ENCODE peak calls at places on chromosomes 7 and 10, in seven cellular contexts. K is Caco-2, B is A549, M is HL-60, X is fibroblast of the aortic adventitia, V is prostate gland, D is hepatocyte. G is an unnamed sample.

GRCh38 chr7:91064938-91065337 is 199.3 kb upstream of the FZD1 start:
- DNase-seq in K (no peak), X (no peak), V (no peak), B (no peak), M (no peak), D (no peak), G (peak; percentile 18)

GRCh38 chr7:66366701-66367100 is 161.6 kb downstream of the TPST1 start:
- DNase-seq in B (no peak), V (no peak), M (no peak), X (no peak), D (no peak), K (no peak), G (no peak)

GRCh38 chr10:102231357-102232318 is 5.5 kb downstream of the ELOVL3 start:
- DNase-seq in M (peak; percentile 50), D (peak; percentile 60), X (no peak), V (no peak), B (peak; percentile 68), K (peak; percentile 58), G (no peak)

GRCh38 chr10:405648-406047 is 270.4 kb downstream of the ZMYND11 start:
- DNase-seq in D (no peak), V (no peak), M (no peak), X (no peak), K (no peak), B (no peak), G (peak; percentile 17)

GRCh38 chr7:114865564-114865963 is 56.3 kb upstream of the MDFIC start:
- DNase-seq in V (peak; percentile 19), B (peak; percentile 58), D (peak; percentile 56), X (peak; percentile 83), M (peak; percentile 21), K (peak; percentile 51), G (peak; percentile 75)

GRCh38 chr7:3880221-3880935 is 579.3 kb downstream of the SDK1 start:
- DNase-seq in M (no peak), V (no peak), D (no peak), K (no peak), B (no peak), X (no peak), G (no peak)

GRCh38 chr10:72318383-72319262 is 36.1 kb downstream of the DNAJB12 start:
- DNase-seq in X (no peak), B (no peak), M (no peak), V (no peak), K (no peak), D (peak; percentile 9), G (peak; percentile 34)

GRCh38 chr10:121481222-121481621 is 117.0 kb downstream of the FGFR2 start:
- DNase-seq in B (no peak), V (no peak), M (no peak), D (peak; percentile 26), K (no peak), X (no peak), G (no peak)

GRCh38 chr7:31935115-31935514 is 135.1 kb downstream of the PDE1C start:
- DNase-seq in X (no peak), K (no peak), B (peak; percentile 69), V (no peak), M (no peak), D (no peak), G (no peak)

GRCh38 chr7:38878694-38879457 is 30.1 kb downstream of the VPS41 start:
- DNase-seq in V (no peak), B (no peak), M (no peak), X (no peak), K (no peak), D (no peak), G (no peak)

GRCh38 chr7:69553190-69553589 is 45.1 kb upstream of the AUTS2 start:
- DNase-seq in D (no peak), K (no peak), M (no peak), V (no peak), X (no peak), B (no peak), G (no peak)

GRCh38 chr7:141220263-141220662 is 146.4 kb downstream of the TMEM178B start:
- DNase-seq in D (no peak), M (no peak), K (no peak), B (peak; percentile 13), V (no peak), X (no peak), G (no peak)

GRCh38 chr7:14021069-14021468 is 31.6 kb upstream of the ETV1 start:
- DNase-seq in K (no peak), X (peak; percentile 62), V (no peak), B (peak; percentile 2), M (no peak), D (no peak), G (no peak)

GRCh38 chr10:62632071-62632809 is 172.3 kb upstream of the ADO start:
- DNase-seq in D (no peak), B (peak; percentile 17), V (no peak), X (no peak), M (peak; percentile 68), K (no peak), G (peak; percentile 27)

GRCh38 chr10:90960355-90960814 is 39.5 kb upstream of the ANKRD1 start:
- DNase-seq in X (peak; percentile 75), K (no peak), B (peak; percentile 61), D (peak; percentile 17), M (no peak), V (no peak), G (peak; percentile 69)

GRCh38 chr10:32961892-32962369 is 3.9 kb upstream of the ITGB1 start:
- DNase-seq in V (no peak), D (peak; percentile 38), K (no peak), B (peak; percentile 86), X (peak; percentile 89), M (no peak), G (peak; percentile 81)

GRCh38 chr10:86229378-86229777 is 137.2 kb downstream of the GRID1 start:
- DNase-seq in D (no peak), M (no peak), X (no peak), V (no peak), B (no peak), K (no peak), G (no peak)

GRCh38 chr7:100053201-100053600 is 3.6 kb downstream of the ZSCAN21 start:
- DNase-seq in B (peak; percentile 77), X (peak; percentile 75), V (peak; percentile 60), M (peak; percentile 69), K (peak; percentile 60), D (peak; percentile 69), G (peak; percentile 83)
- TF ChIP-seq CTCF in B (peak; percentile 45), X (peak; percentile 26), V (no peak), M (no peak), K (peak; percentile 31), D (peak; percentile 39), G (peak; percentile 44)

DNA sequence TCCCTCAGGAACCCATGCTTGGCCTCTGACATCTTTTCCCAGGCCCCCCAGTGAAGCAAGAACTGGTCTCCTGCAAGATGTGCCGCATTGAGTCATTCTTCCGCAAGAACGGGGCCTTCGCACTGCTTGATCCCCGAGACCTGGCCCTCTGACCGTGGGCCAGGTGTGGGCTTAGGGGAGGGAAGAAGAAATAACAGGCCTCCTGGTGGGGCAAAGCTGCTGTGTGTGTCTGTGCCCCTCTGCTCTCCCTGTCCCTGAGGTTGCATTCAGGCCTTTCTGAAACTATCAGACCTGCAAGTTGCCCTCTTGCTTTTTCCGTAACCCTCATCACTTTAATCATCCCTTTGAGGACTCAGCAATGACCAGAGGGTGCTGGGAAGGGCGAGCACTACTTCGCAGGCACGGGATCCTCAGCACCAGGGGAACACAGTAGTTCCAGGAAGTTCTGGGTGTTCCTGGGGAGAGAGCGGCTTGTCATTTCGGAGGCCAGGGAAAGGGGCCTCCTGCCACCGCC is 6.0 kb downstream of the ATP6V1F start:
- DNase-seq in D (no peak), B (no peak), V (no peak), K (no peak), M (no peak), X (no peak), G (no peak)
- H3K4me3 ChIP-seq in D (peak overlapping the region; percentile 67), B (peak overlapping the region; percentile 47), V (peak overlapping the region; percentile 46), K (peak overlapping the region; percentile 57), M (no peak overlapping the region), X (peak overlapping the region; percentile 54), G (peak overlapping the region; percentile 50)

GRCh38 chr10:118776960-118777359 is 22.2 kb upstream of the CACUL1 start:
- DNase-seq in K (no peak), V (no peak), M (no peak), D (no peak), B (no peak), X (no peak), G (no peak)
- TF ChIP-seq CTCF in K (no peak), V (no peak), M (no peak), D (no peak), B (no peak), X (no peak), G (no peak)

DNA sequence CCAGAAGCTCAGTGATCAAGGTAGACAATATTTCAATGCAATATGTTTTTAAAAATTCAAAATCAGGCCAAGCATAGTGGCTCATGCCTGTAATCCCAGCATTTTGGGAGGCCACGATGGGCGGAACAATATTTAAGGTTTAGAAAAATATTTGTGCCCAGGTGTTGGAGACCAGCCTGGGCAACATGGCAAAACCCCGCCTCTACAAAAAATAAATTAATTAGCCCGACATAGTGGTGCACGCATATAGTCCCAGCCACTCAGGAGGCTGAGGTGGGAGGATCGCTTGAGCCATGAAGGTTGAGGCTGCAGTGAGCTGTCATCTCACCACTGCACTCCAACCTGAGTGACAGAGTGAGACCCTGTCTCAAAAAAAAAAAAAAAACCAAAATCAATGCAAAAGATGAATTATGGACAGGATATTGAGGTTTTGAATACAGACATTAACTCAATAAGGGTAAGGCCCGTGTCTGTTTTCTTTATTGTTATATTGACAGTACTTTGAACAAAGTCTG is 913 bp upstream of the IFIT5 start:
- DNase-seq in K (no peak), M (no peak), X (no peak), B (no peak), D (no peak), V (no peak), G (no peak)
- H3K4me3 ChIP-seq in K (no peak overlapping the region), M (no peak overlapping the region), X (no peak overlapping the region), B (no peak overlapping the region), D (peak overlapping the region; percentile 46), V (no peak overlapping the region), G (peak overlapping the region; percentile 75)

GRCh38 chr10:110535958-110536891 is 31.3 kb upstream of the SMC3 start:
- DNase-seq in X (peak; percentile 60), V (no peak), M (peak; percentile 33), D (no peak), B (no peak), K (no peak), G (peak; percentile 39)
- TF ChIP-seq CTCF in X (peak; percentile 43), V (no peak), M (no peak), D (peak; percentile 15), B (peak; percentile 14), K (no peak), G (peak; percentile 43)